ENCODE peak calls at places on chromosomes 7 and 10, in seven cellular contexts. W, V, Q, G, L, X and R are unnamed samples.

GRCh38 chr7:4010923-4011656 is 671.0 kb upstream of the FOXK1 start:
- DNase-seq in W (no peak), V (no peak), Q (no peak), G (no peak), L (no peak), X (no peak), R (no peak)

GRCh38 chr10:113704637-113705343 is 25.1 kb downstream of the CASP7 start:
- DNase-seq in W (peak; percentile 12), V (no peak), Q (peak; percentile 68), G (no peak), L (peak; percentile 32), X (peak; percentile 57), R (peak; percentile 65)

GRCh38 chr10:97047788-97048187 is 138.0 kb downstream of the SLIT1 start:
- DNase-seq in W (no peak), V (no peak), Q (no peak), G (no peak), L (no peak), X (no peak), R (no peak)

GRCh38 chr7:1813394-1814088 is 143.5 kb downstream of the ELFN1 start:
- DNase-seq in W (no peak), V (no peak), Q (no peak), G (no peak), L (no peak), X (no peak), R (no peak)

GRCh38 chr10:109417803-109418202 is 505.5 kb downstream of the XPNPEP1 start:
- DNase-seq in W (no peak), V (no peak), Q (no peak), G (no peak), L (no peak), X (no peak), R (no peak)

GRCh38 chr10:10499839-10500238 is 517.8 kb upstream of the CELF2 start:
- DNase-seq in W (no peak), V (no peak), Q (peak; percentile 52), G (no peak), L (no peak), X (peak; percentile 68), R (no peak)

GRCh38 chr7:76515999-76516443 is 5.7 kb downstream of the UPK3B start:
- DNase-seq in W (peak; percentile 31), V (no peak), Q (no peak), G (no peak), L (peak; percentile 66), X (peak; percentile 40), R (no peak)

GRCh38 chr10:114917927-114918672 is 19.9 kb upstream of the TRUB1 start:
- DNase-seq in W (no peak), V (no peak), Q (no peak), G (no peak), L (no peak), X (peak; percentile 47), R (no peak)

GRCh38 chr7:100887186-100887954 is 2.1 kb downstream of the UFSP1 start:
- DNase-seq in W (peak; percentile 63), V (no peak), Q (no peak), G (no peak), L (peak; percentile 73), X (no peak), R (peak; percentile 95)

GRCh38 chr7:101179117-101179779 is 845 bp downstream of the NAT16 start:
- DNase-seq in W (no peak), V (no peak), Q (no peak), G (no peak), L (no peak), X (no peak), R (no peak)

GRCh38 chr10:132167041-132167674 is 19.6 kb upstream of the DPYSL4 start:
- DNase-seq in W (no peak), V (no peak), Q (no peak), G (no peak), L (no peak), X (no peak), R (no peak)

GRCh38 chr10:561721-562120 is 127.7 kb downstream of the DIP2C start:
- DNase-seq in W (no peak), V (no peak), Q (no peak), G (no peak), L (no peak), X (no peak), R (no peak)

GRCh38 chr7:34086064-34086463 is 180.7 kb downstream of the BMPER start:
- DNase-seq in W (no peak), V (no peak), Q (no peak), G (no peak), L (no peak), X (peak; percentile 58), R (no peak)

GRCh38 chr7:73738220-73738611 is 386 bp downstream of the ABHD11 start:
- DNase-seq in W (peak; percentile 22), V (peak; percentile 25), Q (peak; percentile 55), G (no peak), L (peak; percentile 77), X (peak; percentile 35), R (peak; percentile 88)

GRCh38 chr7:141477866-141478265 is 73.3 kb upstream of the AGK start:
- DNase-seq in W (no peak), V (peak; percentile 45), Q (no peak), G (no peak), L (no peak), X (peak; percentile 38), R (no peak)

GRCh38 chr7:123966936-123967335 is 41.9 kb downstream of the SPAM1 start:
- DNase-seq in W (no peak), V (no peak), Q (peak; percentile 28), G (no peak), L (no peak), X (no peak), R (peak; percentile 33)

GRCh38 chr7:1537631-1538412 is 7.3 kb downstream of the MAFK start:
- DNase-seq in W (no peak), V (peak; percentile 69), Q (peak; percentile 99), G (no peak), L (no peak), X (peak; percentile 94), R (peak; percentile 41)

GRCh38 chr10:59362991-59363390 is 642 bp upstream of the FAM13C start:
- DNase-seq in W (no peak), V (peak; percentile 51), Q (peak; percentile 46), G (no peak), L (peak; percentile 17), X (peak; percentile 32), R (no peak)

GRCh38 chr10:77111611-77112550 is 525.7 kb downstream of the KCNMA1 start:
- DNase-seq in W (peak; percentile 18), V (no peak), Q (peak; percentile 95), G (no peak), L (no peak), X (peak; percentile 89), R (peak; percentile 51)

GRCh38 chr10:42953684-42954674 is 122.9 kb upstream of the RET start:
- DNase-seq in W (no peak), V (no peak), Q (no peak), G (no peak), L (peak; percentile 4), X (no peak), R (no peak)